ENCODE peak calls at places on chromosomes 6 and 20, in four cellular contexts. T is SW 1271, U is uterus, N is RPMI7951. J is an unnamed sample.

GRCh38 chr6:67986694-67987232 is 648.3 kb upstream of the ADGRB3 start:
- DNase-seq in T (no peak), U (no peak), N (no peak), J (no peak)

GRCh38 chr20:33866398-33867079 is 55.4 kb downstream of the CHMP4B start:
- DNase-seq in T (no peak), U (no peak), N (no peak), J (no peak)

GRCh38 chr6:12403201-12403826 is 113.2 kb downstream of the EDN1 start:
- DNase-seq in T (peak; percentile 22), U (no peak), N (peak; percentile 76), J (no peak)

GRCh38 chr6:136763716-136764521 is 28.4 kb downstream of the MAP3K5 start:
- DNase-seq in T (no peak), U (no peak), N (no peak), J (no peak)

GRCh38 chr20:56788041-56788670 is 159.1 kb downstream of the TFAP2C start:
- DNase-seq in T (peak; percentile 96), U (peak; percentile 73), N (peak; percentile 100), J (no peak)

GRCh38 chr20:6576721-6577120 is 190.8 kb upstream of the BMP2 start:
- DNase-seq in T (no peak), U (no peak), N (peak; percentile 38), J (no peak)

GRCh38 chr20:46051556-46052323 is 22.7 kb downstream of the SLC12A5 start:
- DNase-seq in T (no peak), U (no peak), N (peak; percentile 29), J (no peak)

GRCh38 chr6:5435449-5435848 is 174.1 kb downstream of the FARS2 start:
- DNase-seq in T (no peak), U (no peak), N (peak; percentile 81), J (no peak)

GRCh38 chr6:118917550-118918321 is 17.2 kb downstream of the MCM9 start:
- DNase-seq in T (no peak), U (no peak), N (no peak), J (no peak)

GRCh38 chr6:12343122-12343439 is 52.9 kb downstream of the EDN1 start:
- DNase-seq in T (no peak), U (no peak), N (no peak), J (no peak)

GRCh38 chr6:143695106-143696059 is 17.6 kb downstream of the PHACTR2 start:
- DNase-seq in T (no peak), U (no peak), N (peak; percentile 28), J (no peak)

GRCh38 chr20:2942439-2942838 is 69.2 kb downstream of the PTPRA start:
- DNase-seq in T (no peak), U (no peak), N (no peak), J (no peak)

GRCh38 chr6:53369876-53370515 is 21.2 kb upstream of the ELOVL5 start:
- DNase-seq in T (no peak), U (no peak), N (no peak), J (no peak)

GRCh38 chr20:17807670-17808069 is 107.9 kb downstream of the BANF2 start:
- DNase-seq in T (no peak), U (no peak), N (peak; percentile 86), J (no peak)

GRCh38 chr6:82072113-82072512 is 175.4 kb downstream of the IBTK start:
- DNase-seq in T (no peak), U (no peak), N (peak; percentile 10), J (no peak)

GRCh38 chr6:70811788-70812187 is 144.1 kb downstream of the SMAP1 start:
- DNase-seq in T (no peak), U (no peak), N (no peak), J (no peak)

GRCh38 chr20:63046841-63047240 is 40.1 kb upstream of the BHLHE23 start:
- DNase-seq in T (no peak), U (no peak), N (no peak), J (no peak)

GRCh38 chr20:48767269-48767960 is 60.4 kb downstream of the PREX1 start:
- DNase-seq in T (no peak), U (no peak), N (no peak), J (no peak)

GRCh38 chr6:47195251-47195650 is 114.5 kb downstream of the TNFRSF21 start:
- DNase-seq in T (no peak), U (no peak), N (peak; percentile 31), J (peak; percentile 29)

GRCh38 chr6:30544666-30545272 is 11.5 kb downstream of the GNL1 start:
- DNase-seq in T (peak; percentile 47), U (no peak), N (peak; percentile 72), J (no peak)

GRCh38 chr6:2509746-2510145 is 241.0 kb downstream of the MYLK4 start:
- DNase-seq in T (no peak), U (no peak), N (no peak), J (peak; percentile 62)

GRCh38 chr6:152948150-152948768 is 34.6 kb downstream of the FBXO5 start:
- DNase-seq in T (no peak), U (no peak), N (peak; percentile 64), J (no peak)

J was measured in left cardiac atrium.